ENCODE peak calls at places on chromosomes 16 and 17, in six cellular contexts. E is WTC11, U is HepG2, L is endothelial cell of umbilical vein, S is A549, G is K562. Y is an unnamed sample.

GRCh38 chr17:66633322-66633965 is 201.5 kb upstream of the CACNG5 start:
- DNase-seq in E (no peak), S (no peak), U (no peak), G (no peak), L (no peak), Y (no peak)

GRCh38 chr16:73023752-73024570 is 24.0 kb downstream of the ZFHX3 start:
- DNase-seq in S (no peak), G (no peak), L (no peak), E (no peak), U (peak), Y (no peak)

GRCh38 chr16:77223184-77223583 is 24.0 kb downstream of the SYCE1L start:
- DNase-seq in L (no peak), G (peak), E (peak), S (peak), U (no peak), Y (peak)

GRCh38 chr17:73947281-73947975 is 256.1 kb upstream of the RPL38 start:
- DNase-seq in E (no peak), S (no peak), G (no peak), U (no peak), L (no peak), Y (no peak)

GRCh38 chr17:37725601-37726146 is 19.2 kb downstream of the HNF1B start:
- DNase-seq in U (no peak), E (no peak), G (no peak), S (no peak), L (no peak), Y (no peak)

GRCh38 chr17:14882131-14882530 is 383.0 kb downstream of the PMP22 start:
- DNase-seq in U (no peak), E (no peak), S (no peak), L (no peak), G (no peak), Y (no peak)

GRCh38 chr17:1076982-1077302 is 80.0 kb downstream of the TIMM22 start:
- DNase-seq in G (no peak), L (no peak), U (no peak), S (no peak), E (no peak), Y (no peak)

GRCh38 chr17:42706732-42707131 is 24.4 kb downstream of the CNTNAP1 start:
- DNase-seq in S (no peak), L (no peak), U (no peak), E (no peak), G (no peak), Y (no peak)

GRCh38 chr17:68544111-68544510 is 31.9 kb downstream of the PRKAR1A start:
- DNase-seq in E (no peak), G (no peak), U (no peak), L (no peak), S (no peak), Y (no peak)

GRCh38 chr17:66957951-66958579 is 6.4 kb upstream of the CACNG4 start:
- DNase-seq in E (no peak), U (peak), G (no peak), L (no peak), S (no peak), Y (no peak)

DNA sequence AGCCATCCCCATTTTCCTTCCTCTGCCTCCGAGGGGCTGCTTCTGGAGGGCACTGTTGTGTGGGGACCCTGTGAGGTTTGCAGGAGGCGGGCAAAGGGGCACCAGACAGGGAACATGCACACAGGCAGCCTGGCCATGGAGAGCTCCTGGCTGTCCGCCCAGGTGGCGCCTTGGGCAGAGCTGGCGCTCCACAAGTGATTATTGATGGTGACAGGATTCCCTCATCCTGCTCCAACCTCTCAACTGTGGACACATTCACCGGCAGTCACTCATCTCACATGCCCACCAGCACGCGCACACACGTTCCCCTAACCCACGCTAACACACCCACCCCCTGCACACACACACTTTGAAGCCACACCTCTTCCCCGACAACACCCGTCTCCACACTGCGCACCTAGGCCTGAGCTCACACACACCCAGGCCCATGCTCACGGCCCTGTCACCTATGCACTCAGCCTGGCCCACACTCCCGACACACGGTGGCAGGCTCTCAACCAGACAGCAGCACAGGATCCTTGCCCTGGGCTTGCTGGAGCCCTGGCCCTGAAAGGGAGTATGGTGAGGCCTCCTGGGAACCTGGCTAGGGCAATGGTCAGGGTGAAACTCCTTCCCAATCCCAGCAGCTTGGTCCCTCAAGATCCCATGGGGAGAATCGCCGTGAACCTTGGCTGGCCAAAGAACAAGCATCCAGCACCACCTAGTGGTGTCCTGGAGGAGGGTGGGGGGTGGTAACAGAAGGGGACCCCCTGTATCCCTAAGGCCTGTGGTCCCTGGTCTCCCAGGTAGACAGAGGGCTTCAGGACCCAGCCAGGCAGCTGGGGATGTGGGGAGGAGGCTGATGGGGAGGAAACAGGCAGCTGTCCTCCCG is 3.6 kb downstream of the PNMT start:
- DNase-seq in S (peak), E (peak), G (peak), L (peak), U (peak), Y (no peak)
- TF ChIP-seq JUN in S (no peak), E (no peak), G (no peak), L (no peak), U (no peak), Y (no peak)

GRCh38 chr16:50311134-50311528 is 44.8 kb downstream of the ADCY7 start:
- DNase-seq in L (no peak), S (no peak), U (no peak), G (no peak), E (no peak), Y (no peak)
- TF ChIP-seq JUN in L (no peak), S (no peak), U (no peak), G (no peak), E (no peak), Y (no peak)

GRCh38 chr16:87007907-87008306 is 309.3 kb downstream of the C16orf95 start:
- DNase-seq in G (no peak), L (no peak), U (no peak), E (no peak), S (no peak), Y (no peak)

GRCh38 chr16:87003414-87003755 is 313.8 kb downstream of the C16orf95 start:
- DNase-seq in E (no peak), S (no peak), G (no peak), U (no peak), L (no peak), Y (no peak)

GRCh38 chr16:87006021-87006420 is 311.2 kb downstream of the C16orf95 start:
- DNase-seq in L (no peak), G (no peak), E (no peak), S (no peak), U (no peak), Y (no peak)

GRCh38 chr16:87008664-87009063 is 308.5 kb downstream of the C16orf95 start:
- DNase-seq in G (no peak), U (no peak), L (no peak), S (no peak), E (no peak), Y (no peak)

GRCh38 chr16:87006789-87007745 is 310.1 kb downstream of the C16orf95 start:
- DNase-seq in L (no peak), S (no peak), G (no peak), U (no peak), E (no peak), Y (no peak)
- TF ChIP-seq JUN in L (no peak), S (no peak), G (no peak), U (no peak), E (no peak), Y (no peak)

GRCh38 chr17:6421700-6422604 is 13.0 kb downstream of the AIPL1 start:
- DNase-seq in G (peak), L (peak), E (peak), U (peak), S (peak), Y (peak)

GRCh38 chr17:6415616-6416015 is 19.3 kb downstream of the AIPL1 start:
- DNase-seq in L (no peak), G (no peak), U (no peak), E (no peak), S (no peak), Y (no peak)

GRCh38 chr17:6423931-6424330 is 11.0 kb downstream of the AIPL1 start:
- DNase-seq in G (no peak), L (no peak), S (no peak), E (no peak), U (no peak), Y (no peak)

GRCh38 chr17:6422654-6423241 is 12.2 kb downstream of the AIPL1 start:
- DNase-seq in E (no peak), S (no peak), G (no peak), U (no peak), L (no peak), Y (no peak)

DNA sequence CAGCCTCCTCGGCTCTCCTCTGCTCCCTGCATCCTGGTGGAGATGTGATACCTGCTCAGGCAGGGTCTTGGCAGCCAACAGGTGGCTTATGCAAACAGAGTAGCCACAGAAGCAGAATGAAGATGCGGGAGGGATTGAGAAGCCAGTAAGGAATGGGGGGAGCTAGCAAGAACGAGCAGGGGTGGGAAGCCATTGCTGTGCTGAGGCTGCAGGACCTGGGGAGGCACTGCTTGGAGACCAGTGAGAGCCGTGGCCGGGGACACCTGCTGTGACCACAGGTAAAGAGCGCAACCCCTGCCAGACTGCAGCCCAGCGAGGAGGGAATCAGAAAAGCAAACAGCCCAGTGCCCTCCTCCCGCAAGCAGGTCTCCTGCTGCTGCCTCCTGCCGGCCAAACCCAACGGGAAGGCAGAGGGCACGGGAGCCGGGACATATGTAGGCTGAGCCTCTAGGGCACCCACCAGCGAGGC is 14.7 kb downstream of the AIPL1 start:
- DNase-seq in S (peak), L (no peak), U (no peak), G (peak), E (peak), Y (no peak)
- TF ChIP-seq JUN in S (no peak), L (no peak), U (no peak), G (no peak), E (no peak), Y (no peak)

Y was measured in H1.